ENCODE peak calls at places on chromosomes 7 and 10, in nine cellular contexts. J is activated CD8-positive, alpha-beta T cell treated with anti-CD3 and anti-CD28 coated beads for 36 hours; G is Peyer's patch; M is fibroblast of villous mesenchyme; A is spleen; U is mesothelial cell of epicardium; B is GM06990; P is psoas muscle; S is adrenal gland. W is an unnamed sample.

GRCh38 chr7:12771378-12771877 is 84.0 kb downstream of the ARL4A start:
- DNase-seq in P (no peak), J (no peak), B (no peak), A (no peak), U (no peak), S (peak), G (peak), M (no peak), W (no peak)

GRCh38 chr10:13890617-13891541 is 304.1 kb downstream of the PRPF18 start:
- DNase-seq in P (peak), A (no peak), G (no peak), B (no peak), S (no peak), U (no peak), M (peak), J (no peak), W (no peak)

GRCh38 chr7:57364933-57365710 is 84.9 kb upstream of the ZNF716 start:
- DNase-seq in M (no peak), G (no peak), A (no peak), P (no peak), U (no peak), S (no peak), J (no peak), B (no peak), W (no peak)

GRCh38 chr7:10779465-10780399 is 193.9 kb upstream of the PHF14 start:
- DNase-seq in J (no peak), P (peak), S (no peak), M (no peak), U (no peak), G (no peak), A (peak), B (no peak), W (no peak)

GRCh38 chr7:48144291-48144768 is 26.9 kb upstream of the ABCA13 start:
- DNase-seq in S (no peak), U (no peak), M (peak), B (no peak), J (no peak), G (peak), A (no peak), P (no peak), W (no peak)

GRCh38 chr7:157841757-157842390 is 505.1 kb downstream of the DNAJB6 start:
- DNase-seq in U (no peak), J (no peak), P (no peak), B (no peak), M (no peak), A (peak), S (no peak), G (no peak), W (no peak)

GRCh38 chr7:2452074-2452507 is 24.1 kb downstream of the GRIFIN start:
- DNase-seq in M (no peak), G (peak), S (no peak), U (no peak), J (peak), B (no peak), A (peak), P (no peak), W (peak)

GRCh38 chr7:38656976-38657375 is 25.8 kb upstream of the AMPH start:
- DNase-seq in G (no peak), B (no peak), U (no peak), P (no peak), A (no peak), J (no peak), M (no peak), S (no peak), W (no peak)

GRCh38 chr10:100642295-100642994 is 102.9 kb upstream of the PAX2 start:
- DNase-seq in M (no peak), B (no peak), G (no peak), S (no peak), P (no peak), U (no peak), J (no peak), A (no peak), W (no peak)

GRCh38 chr10:83942410-83942809 is 196.9 kb upstream of the GHITM start:
- DNase-seq in M (no peak), B (no peak), G (no peak), S (no peak), P (no peak), A (no peak), U (no peak), J (no peak), W (no peak)

GRCh38 chr7:107966701-107967100 is 36.3 kb downstream of the LAMB1 start:
- DNase-seq in M (peak), U (no peak), G (no peak), S (no peak), J (no peak), A (no peak), P (no peak), B (no peak), W (no peak)

GRCh38 chr7:45650404-45651055 is 76.4 kb downstream of the ADCY1 start:
- DNase-seq in B (no peak), A (no peak), P (no peak), S (no peak), U (no peak), G (no peak), M (no peak), J (no peak), W (no peak)

GRCh38 chr10:1461016-1461415 is 276.3 kb downstream of the ADARB2 start:
- DNase-seq in S (no peak), G (no peak), M (no peak), B (no peak), J (no peak), A (no peak), P (no peak), U (no peak), W (no peak)

GRCh38 chr10:22316286-22317120 is at the start of gene COMMD3:
- DNase-seq in A (peak), M (peak), G (peak), J (peak), P (peak), B (peak), S (peak), U (peak), W (peak)

GRCh38 chr10:14556285-14556956 is 218.3 kb downstream of the FAM107B start:
- DNase-seq in S (no peak), B (no peak), J (peak), P (no peak), U (no peak), A (peak), G (no peak), M (no peak), W (no peak)

GRCh38 chr7:151793531-151793935 is 83.4 kb downstream of the PRKAG2 start:
- DNase-seq in M (no peak), P (peak), J (no peak), S (no peak), G (no peak), A (peak), U (no peak), B (no peak), W (no peak)

GRCh38 chr10:125161570-125162139 is 1.3 kb upstream of the CTBP2 start:
- DNase-seq in J (no peak), U (peak), G (peak), P (peak), B (no peak), S (no peak), A (peak), M (no peak), W (no peak)

GRCh38 chr7:12921751-12922345 is 234.4 kb downstream of the ARL4A start:
- DNase-seq in G (peak), M (no peak), P (no peak), B (no peak), U (no peak), A (no peak), J (no peak), S (no peak), W (no peak)

GRCh38 chr10:21021843-21022594 is 124.9 kb upstream of the NEBL start:
- DNase-seq in B (no peak), A (no peak), S (no peak), M (no peak), U (no peak), J (no peak), G (no peak), P (no peak), W (no peak)

GRCh38 chr7:7318610-7319009 is 136.3 kb downstream of the C1GALT1 start:
- DNase-seq in U (no peak), B (no peak), P (no peak), S (no peak), M (no peak), A (no peak), J (no peak), G (no peak), W (no peak)

GRCh38 chr10:125057158-125058001 is 103.0 kb downstream of the CTBP2 start:
- DNase-seq in A (peak), B (no peak), G (peak), P (peak), M (peak), J (peak), U (no peak), S (peak), W (no peak)

GRCh38 chr7:35544028-35544742 is 150.8 kb downstream of the HERPUD2 start:
- DNase-seq in M (no peak), S (no peak), J (no peak), P (no peak), B (no peak), U (no peak), A (no peak), G (no peak), W (no peak)

GRCh38 chr7:157358041-157358752 is 21.4 kb downstream of the DNAJB6 start:
- DNase-seq in J (no peak), G (no peak), A (no peak), P (no peak), S (no peak), M (no peak), B (no peak), U (no peak), W (no peak)

GRCh38 chr10:70518695-70519094 is 40.1 kb downstream of the PALD1 start:
- DNase-seq in S (no peak), P (no peak), U (no peak), G (no peak), B (no peak), J (no peak), A (no peak), M (peak), W (no peak)

GRCh38 chr10:34985823-34986222 is 104.3 kb downstream of the CUL2 start:
- DNase-seq in U (no peak), S (no peak), M (peak), B (no peak), J (no peak), G (no peak), A (no peak), P (no peak), W (no peak)

GRCh38 chr10:49218480-49218879 is 30.3 kb upstream of the TMEM273 start:
- DNase-seq in M (no peak), G (no peak), U (no peak), B (no peak), S (no peak), P (no peak), A (no peak), J (no peak), W (no peak)

GRCh38 chr10:69124558-69125121 is 662 bp downstream of the VPS26A start:
- DNase-seq in U (no peak), J (peak), G (peak), S (peak), A (peak), B (peak), P (peak), M (peak), W (peak)

GRCh38 chr10:125032474-125032873 is 90.6 kb downstream of the ZRANB1 start:
- DNase-seq in P (no peak), B (no peak), S (no peak), U (no peak), A (no peak), G (no peak), J (no peak), M (no peak), W (no peak)

GRCh38 chr7:68336534-68336933 is 1261.7 kb upstream of the AUTS2 start:
- DNase-seq in M (no peak), J (no peak), U (no peak), P (no peak), B (no peak), G (no peak), S (no peak), A (no peak), W (no peak)

DNA sequence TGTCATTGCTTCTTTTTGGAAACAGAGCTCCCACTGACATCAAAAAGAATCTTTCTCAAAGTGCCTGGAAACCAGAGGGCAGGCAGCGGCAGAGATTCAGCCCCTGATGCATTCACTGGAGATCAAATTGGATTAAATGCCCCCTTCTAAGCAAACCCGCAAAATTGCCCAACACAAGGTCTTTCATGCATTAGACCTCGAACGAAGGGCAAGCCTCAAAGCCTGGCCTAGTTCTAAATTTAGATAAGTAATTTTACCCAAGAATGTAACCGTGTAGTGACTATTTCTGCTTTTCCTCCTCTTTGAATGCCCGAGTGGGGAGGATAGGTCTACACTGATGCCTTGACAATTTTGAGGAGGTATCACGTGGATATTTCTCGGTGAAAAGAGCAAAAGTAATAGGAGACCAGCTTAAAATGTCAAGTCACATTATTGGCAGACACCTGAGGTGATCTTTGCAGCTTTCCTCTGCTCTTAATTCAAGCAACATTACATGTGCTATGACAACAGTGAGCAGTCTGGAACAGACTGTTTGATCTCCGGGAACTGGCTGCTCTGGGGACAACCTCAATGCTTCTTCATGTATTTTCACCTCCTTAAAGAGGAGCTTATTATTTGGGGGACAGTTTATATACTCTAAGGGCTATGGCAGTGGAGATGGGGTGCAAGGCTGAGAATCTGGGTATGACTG is 1263.5 kb upstream of the AUTS2 start:
- DNase-seq in M (no peak), G (no peak), B (no peak), J (no peak), S (no peak), P (no peak), A (no peak), U (no peak), W (no peak)
- TF ChIP-seq CTCF in M (no peak), G (no peak), B (no peak), J (no peak), S (no peak), P (no peak), A (no peak), U (no peak), W (no peak)

DNA sequence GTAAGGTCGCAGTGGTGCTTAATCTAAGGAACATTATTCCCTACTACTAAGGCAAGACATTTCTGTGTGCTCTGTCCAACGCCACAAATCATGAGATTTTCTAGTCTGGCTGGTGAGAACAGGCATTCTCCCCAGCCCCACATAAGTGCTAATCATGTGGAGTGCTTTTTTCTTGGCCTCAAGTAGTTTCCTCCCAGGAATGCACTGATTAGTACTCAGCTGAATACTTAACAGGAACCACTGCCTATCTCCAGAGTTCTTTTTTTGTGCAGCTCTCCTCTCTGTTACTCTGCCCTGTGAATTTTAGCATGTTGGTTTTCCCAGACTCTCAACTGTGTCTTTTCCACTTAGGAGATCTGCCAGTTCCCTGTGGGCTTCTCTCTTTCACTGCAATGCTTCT is 1098.5 kb upstream of the LRRTM3 start:
- DNase-seq in A (no peak), B (no peak), G (no peak), J (no peak), U (no peak), M (no peak), P (no peak), S (no peak), W (no peak)
- TF ChIP-seq CTCF in A (no peak), B (no peak), G (no peak), J (no peak), U (no peak), M (no peak), P (no peak), S (no peak), W (no peak)

GRCh38 chr7:21500117-21500516 is 42.7 kb upstream of the DNAH11 start:
- DNase-seq in P (no peak), G (no peak), A (no peak), M (no peak), S (no peak), B (no peak), J (no peak), U (no peak), W (no peak)

GRCh38 chr7:21497072-21497471 is 45.8 kb upstream of the DNAH11 start:
- DNase-seq in J (no peak), P (no peak), A (no peak), U (no peak), S (no peak), B (no peak), G (no peak), M (peak), W (no peak)
- TF ChIP-seq CTCF in J (no peak), P (no peak), A (no peak), U (no peak), S (no peak), B (no peak), G (no peak), M (peak), W (no peak)

DNA sequence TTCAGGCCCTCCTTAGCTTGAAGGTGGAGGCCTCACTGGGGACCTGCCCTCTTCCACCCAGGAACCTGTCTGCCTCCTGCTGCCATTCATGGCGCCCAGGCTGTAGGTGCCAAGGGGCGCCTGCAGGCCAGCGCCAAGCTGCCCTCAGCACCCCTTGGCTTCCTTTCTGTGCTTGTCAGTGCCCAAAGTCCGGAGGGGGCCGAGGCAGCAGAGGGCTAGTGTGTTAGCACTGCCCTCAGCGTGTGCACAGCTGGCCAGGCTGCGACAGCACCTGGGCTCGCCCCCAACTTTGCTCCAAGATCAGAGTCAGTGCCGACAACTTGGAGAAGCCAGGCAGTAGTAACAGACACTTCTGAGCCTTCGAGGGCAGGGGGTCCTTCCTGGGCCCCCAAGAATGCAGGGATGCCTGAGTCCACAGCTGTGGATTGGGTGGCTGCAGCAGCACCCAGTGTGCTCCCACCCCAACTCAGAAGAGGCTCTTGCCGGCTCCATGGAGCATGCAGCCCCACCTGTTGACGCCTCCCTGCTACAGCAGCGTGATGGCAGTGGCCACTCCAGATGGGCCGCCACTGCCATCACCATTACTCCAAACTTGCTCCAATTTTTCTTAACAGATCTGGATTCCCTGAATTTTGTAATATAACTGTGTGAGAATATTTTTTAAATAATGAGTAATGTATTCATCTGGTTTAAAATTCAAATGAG is 41.7 kb downstream of the CACUL1 start:
- DNase-seq in U (no peak), S (no peak), A (no peak), J (no peak), B (no peak), G (no peak), P (no peak), M (no peak), W (no peak)
- TF ChIP-seq CTCF in U (no peak), S (no peak), A (no peak), J (peak), B (peak), G (no peak), P (no peak), M (peak), W (no peak)

DNA sequence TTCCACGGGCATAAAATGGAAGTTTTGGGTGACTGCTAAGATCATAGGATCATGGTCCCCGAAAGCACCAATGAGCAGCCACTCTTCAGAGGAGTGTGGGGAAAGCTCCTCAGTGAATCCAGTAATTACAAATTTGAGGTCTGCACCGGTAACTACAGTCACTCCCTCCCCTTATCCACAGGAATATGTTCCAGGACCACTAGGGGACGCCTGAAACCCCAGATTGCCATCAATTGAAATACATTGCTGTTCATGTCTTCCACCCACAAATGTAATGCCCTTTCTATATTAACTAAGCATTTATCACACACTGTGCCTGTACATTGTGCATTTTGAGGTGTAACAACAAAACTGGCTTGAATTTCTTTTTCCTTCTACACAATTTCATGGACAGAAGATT is 447.9 kb upstream of the PFKP start:
- DNase-seq in A (no peak), J (peak), G (no peak), S (no peak), M (no peak), P (no peak), U (no peak), B (no peak), W (no peak)
- TF ChIP-seq CTCF in A (no peak), J (peak), G (no peak), S (no peak), M (no peak), P (no peak), U (no peak), B (peak), W (no peak)

GRCh38 chr7:112089551-112089950 is 116.6 kb downstream of the DOCK4 start:
- DNase-seq in P (no peak), S (peak), B (no peak), M (no peak), A (no peak), J (no peak), G (no peak), U (no peak), W (no peak)
- TF ChIP-seq CTCF in P (no peak), S (no peak), B (no peak), M (no peak), A (no peak), J (no peak), G (no peak), U (no peak), W (no peak)

GRCh38 chr7:44386139-44386913 is 60.9 kb upstream of the CAMK2B start:
- DNase-seq in M (no peak), J (no peak), S (no peak), P (no peak), G (no peak), B (no peak), U (no peak), A (no peak), W (no peak)

GRCh38 chr7:44390701-44391100 is 65.3 kb upstream of the CAMK2B start:
- DNase-seq in J (no peak), M (no peak), P (no peak), U (no peak), S (no peak), A (no peak), B (no peak), G (no peak), W (no peak)

GRCh38 chr7:44385384-44386138 is 60.2 kb upstream of the CAMK2B start:
- DNase-seq in J (no peak), A (peak), M (peak), P (no peak), S (no peak), U (no peak), G (no peak), B (no peak), W (no peak)

GRCh38 chr7:44387427-44387826 is 62.0 kb upstream of the CAMK2B start:
- DNase-seq in M (no peak), U (no peak), B (no peak), J (no peak), A (no peak), S (no peak), P (no peak), G (no peak), W (no peak)

GRCh38 chr7:44388089-44388970 is 62.9 kb upstream of the CAMK2B start:
- DNase-seq in S (no peak), B (no peak), M (no peak), G (no peak), A (no peak), J (no peak), P (no peak), U (no peak), W (no peak)
- TF ChIP-seq CTCF in S (no peak), B (no peak), M (no peak), G (no peak), A (no peak), J (no peak), P (no peak), U (no peak), W (no peak)